ENCODE peak calls at places on chromosomes 7 and 10, in four cellular contexts. C is WTC11, F is K562, I is HepG2. M is an unnamed sample.

GRCh38 chr10:31071232-31071999 is 39.8 kb upstream of the ZNF438 start:
- DNase-seq in C (no peak), F (no peak), I (no peak), M (no peak)

GRCh38 chr10:71075066-71075758 is 137.2 kb upstream of the UNC5B start:
- DNase-seq in C (peak), F (no peak), I (no peak), M (no peak)

GRCh38 chr10:42874713-42875387 is 92.3 kb downstream of the BMS1 start:
- DNase-seq in C (no peak), F (no peak), I (no peak), M (no peak)

GRCh38 chr7:131026297-131027003 is 292.4 kb upstream of the KLF14 start:
- DNase-seq in C (no peak), F (no peak), I (no peak), M (no peak)

GRCh38 chr10:79268100-79268670 is 79.1 kb upstream of the PPIF start:
- DNase-seq in C (no peak), F (no peak), I (no peak), M (no peak)

GRCh38 chr10:109871476-109871875 is 51.8 kb downstream of the XPNPEP1 start:
- DNase-seq in C (no peak), F (no peak), I (no peak), M (no peak)

GRCh38 chr7:142833174-142834027 is 21.5 kb upstream of the EPHB6 start:
- DNase-seq in C (no peak), F (peak), I (no peak), M (no peak)

GRCh38 chr7:32070051-32070405 is 179 bp downstream of the PDE1C start:
- DNase-seq in C (no peak), F (no peak), I (no peak), M (no peak)

GRCh38 chr10:59006511-59007306 is 169.7 kb upstream of the PHYHIPL start:
- DNase-seq in C (no peak), F (no peak), I (peak), M (peak)

GRCh38 chr7:151081170-151082101 is 827 bp upstream of the FASTK start:
- DNase-seq in C (peak), F (peak), I (no peak), M (peak)

GRCh38 chr10:102405108-102405561 is 9.6 kb downstream of the NFKB2 start:
- DNase-seq in C (no peak), F (no peak), I (no peak), M (no peak)

GRCh38 chr7:71615017-71615416 is 483.1 kb downstream of the GALNT17 start:
- DNase-seq in C (no peak), F (no peak), I (no peak), M (no peak)

GRCh38 chr10:19488592-19489280 is 327.5 kb upstream of the PLXDC2 start:
- DNase-seq in C (peak), F (no peak), I (peak), M (no peak)

GRCh38 chr7:5780801-5781496 is 514 bp downstream of the RNF216 start:
- DNase-seq in C (peak), F (no peak), I (no peak), M (peak)

GRCh38 chr10:95333997-95334792 is 43.4 kb upstream of the PDLIM1 start:
- DNase-seq in C (no peak), F (no peak), I (no peak), M (peak)

GRCh38 chr10:83577421-83577820 is 561.9 kb upstream of the GHITM start:
- DNase-seq in C (no peak), F (no peak), I (no peak), M (no peak)

GRCh38 chr7:95594185-95594584 is 2.1 kb downstream of the PDK4 start:
- DNase-seq in C (no peak), F (no peak), I (no peak), M (no peak)

GRCh38 chr7:131538791-131539179 is 17.6 kb downstream of the PODXL start:
- DNase-seq in C (no peak), F (no peak), I (no peak), M (no peak)

GRCh38 chr7:41311301-41311700 is 391.6 kb downstream of the INHBA start:
- DNase-seq in C (no peak), F (no peak), I (no peak), M (no peak)

GRCh38 chr7:100247152-100247757 is 27.5 kb downstream of the PVRIG start:
- DNase-seq in C (peak), F (peak), I (peak), M (peak)

GRCh38 chr7:141660259-141660658 is 41.7 kb downstream of the DENND11 start:
- DNase-seq in C (no peak), F (no peak), I (no peak), M (no peak)

GRCh38 chr7:130614449-130614848 is 54.1 kb downstream of the COPG2 start:
- DNase-seq in C (no peak), F (no peak), I (no peak), M (no peak)

GRCh38 chr7:155764432-155764798 is 47.8 kb downstream of the SHH start:
- DNase-seq in C (no peak), F (no peak), I (no peak), M (no peak)

GRCh38 chr7:14691597-14692203 is 210.9 kb downstream of the DGKB start:
- DNase-seq in C (peak), F (peak), I (peak), M (peak)

GRCh38 chr7:73722785-73723184 is 3.3 kb upstream of the STX1A start:
- DNase-seq in C (no peak), F (no peak), I (no peak), M (no peak)

GRCh38 chr10:129833988-129834387 is 130.1 kb downstream of the EBF3 start:
- DNase-seq in C (no peak), F (no peak), I (no peak), M (no peak)

GRCh38 chr10:91295346-91295745 is 74.9 kb downstream of the PCGF5 start:
- DNase-seq in C (no peak), F (no peak), I (no peak), M (no peak)

GRCh38 chr10:97365761-97366351 is 31.3 kb upstream of the FRAT2 start:
- DNase-seq in C (no peak), F (no peak), I (no peak), M (no peak)

GRCh38 chr7:157011333-157012112 is 1.1 kb upstream of the MNX1 start:
- DNase-seq in C (no peak), F (peak), I (peak), M (no peak)

GRCh38 chr10:43849551-43849950 is 200.9 kb upstream of the ZNF32 start:
- DNase-seq in C (no peak), F (no peak), I (no peak), M (no peak)

GRCh38 chr10:103958996-103959395 is 7.9 kb upstream of the SLK start:
- DNase-seq in C (no peak), F (no peak), I (no peak), M (no peak)

GRCh38 chr7:4645241-4645640 is 36.9 kb upstream of the FOXK1 start:
- DNase-seq in C (no peak), F (no peak), I (no peak), M (no peak)

GRCh38 chr7:81120803-81121202 is 202.0 kb upstream of the SEMA3C start:
- DNase-seq in C (no peak), F (no peak), I (no peak), M (no peak)

GRCh38 chr10:52739380-52740154 is 33.0 kb downstream of the MBL2 start:
- DNase-seq in C (no peak), F (no peak), I (no peak), M (no peak)

GRCh38 chr10:52740155-52740549 is 32.4 kb downstream of the MBL2 start:
- DNase-seq in C (no peak), F (no peak), I (no peak), M (no peak)

GRCh38 chr10:52741851-52742250 is 30.7 kb downstream of the MBL2 start:
- DNase-seq in C (no peak), F (no peak), I (no peak), M (no peak)

GRCh38 chr10:52742723-52743122 is 29.9 kb downstream of the MBL2 start:
- DNase-seq in C (no peak), F (no peak), I (no peak), M (no peak)

DNA sequence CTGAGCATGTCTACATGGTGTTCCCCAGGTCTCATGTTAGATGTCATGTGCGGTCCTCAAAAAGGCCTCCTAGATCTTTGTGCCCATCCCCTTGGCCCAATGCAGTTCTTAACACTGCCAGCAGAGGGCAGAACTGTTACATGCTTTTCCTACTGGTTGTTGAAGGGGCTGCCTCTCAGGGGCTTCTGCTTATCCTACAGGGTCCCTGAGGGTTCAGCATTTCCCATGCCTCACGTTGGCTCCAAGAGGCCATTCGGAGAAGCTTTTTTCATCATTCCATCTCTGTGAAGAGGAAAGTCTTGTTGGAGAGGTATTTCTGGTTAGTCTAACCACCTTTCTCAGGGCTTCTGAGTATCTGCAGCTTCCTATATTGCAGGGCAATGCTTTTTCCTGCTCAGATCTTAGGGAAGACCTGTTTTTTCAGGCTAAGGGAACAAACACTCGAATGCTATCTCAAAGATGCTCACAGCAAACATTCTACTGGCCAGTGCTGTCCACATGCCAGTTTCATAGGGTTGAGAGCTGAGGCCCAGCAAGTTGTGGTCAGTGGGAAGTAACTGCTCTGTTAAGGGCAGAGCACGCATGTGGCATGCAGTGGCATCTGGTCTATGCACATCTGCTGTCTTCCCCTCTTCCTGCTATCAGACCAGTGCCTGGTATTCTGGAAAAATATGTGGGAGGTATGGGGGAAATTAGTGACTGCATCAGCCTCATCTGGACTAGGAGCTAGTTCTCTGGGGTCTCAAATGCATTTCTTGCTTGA is 31.5 kb downstream of the MBL2 start:
- DNase-seq in C (peak), F (peak), I (peak), M (peak)
- TF ChIP-seq NR3C1 in C (no peak), F (no peak), I (no peak), M (no peak)

GRCh38 chr10:68880181-68880580 is 20.9 kb upstream of the DDX50 start:
- DNase-seq in C (no peak), F (no peak), I (no peak), M (no peak)
- TF ChIP-seq NR3C1 in C (no peak), F (no peak), I (no peak), M (no peak)

DNA sequence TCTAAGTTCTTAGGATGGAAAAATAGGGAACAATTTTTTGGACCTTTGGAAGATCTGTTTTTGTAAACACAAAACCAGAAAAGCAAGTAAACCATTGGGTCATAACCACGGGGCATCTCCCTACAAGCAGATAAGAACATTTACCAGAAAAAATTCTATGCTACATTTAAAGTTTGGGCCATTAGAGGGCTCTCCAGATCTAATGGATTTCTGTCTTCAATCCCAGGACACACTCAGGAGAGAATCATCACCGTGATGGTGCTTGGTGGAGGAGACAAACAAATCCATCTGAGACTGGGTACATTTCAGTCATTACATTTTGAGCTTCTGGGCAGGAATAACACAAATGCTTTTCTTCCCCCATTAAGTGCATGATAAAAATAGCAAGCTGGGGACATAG is 178.4 kb upstream of the TARP start:
- DNase-seq in C (no peak), F (peak), I (peak), M (peak)
- TF ChIP-seq NR3C1 in C (no peak), F (no peak), I (no peak), M (no peak)

GRCh38 chr10:73653701-73654100 is 2.1 kb downstream of the SYNPO2L start:
- DNase-seq in C (no peak), F (peak), I (peak), M (peak)
- TF ChIP-seq NR3C1 in C (no peak), F (no peak), I (no peak), M (no peak)

GRCh38 chr7:158249692-158250091 is 337.9 kb downstream of the PTPRN2 start:
- DNase-seq in C (no peak), F (no peak), I (no peak), M (no peak)

GRCh38 chr7:158251061-158251965 is 336.3 kb downstream of the PTPRN2 start:
- DNase-seq in C (peak), F (no peak), I (no peak), M (no peak)

GRCh38 chr7:158252837-158253669 is 334.6 kb downstream of the PTPRN2 start:
- DNase-seq in C (peak), F (no peak), I (no peak), M (no peak)

GRCh38 chr7:158255156-158255555 is 332.5 kb downstream of the PTPRN2 start:
- DNase-seq in C (peak), F (no peak), I (no peak), M (no peak)

DNA sequence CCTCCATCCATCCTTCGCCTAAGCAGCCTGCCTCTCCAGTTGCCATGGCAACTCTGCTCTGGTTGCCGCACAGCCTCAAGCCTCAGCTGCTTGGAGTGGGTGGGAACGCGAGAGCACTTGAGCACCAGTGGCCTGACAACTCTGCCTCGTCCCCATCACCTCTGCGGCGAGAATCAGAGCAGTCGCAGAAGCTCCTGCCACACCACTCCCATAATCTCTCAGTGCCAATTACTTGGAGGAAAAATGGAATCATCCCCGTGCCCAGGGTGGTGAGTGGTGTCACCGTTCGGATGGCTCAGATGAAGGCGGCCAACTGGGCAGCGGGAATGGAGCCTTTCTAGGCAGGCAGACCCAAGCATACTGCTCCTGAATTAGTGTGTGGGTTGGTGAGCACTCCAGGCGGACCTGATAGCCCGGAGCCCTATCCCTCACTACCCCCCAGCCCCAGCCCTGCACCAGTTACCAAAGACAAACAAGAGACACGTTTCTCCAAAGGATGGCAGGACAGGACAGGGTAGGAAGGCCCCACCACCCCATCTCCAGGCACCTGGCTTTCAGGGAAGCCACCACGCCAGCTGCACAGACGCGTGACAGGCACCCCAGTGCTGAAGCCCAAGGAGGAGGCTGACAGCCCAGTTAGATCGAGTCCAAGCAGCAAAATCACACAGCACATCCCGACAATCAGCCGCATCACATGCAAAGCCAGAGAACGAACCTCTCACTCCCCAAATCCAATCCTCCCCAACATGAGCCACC is 335.4 kb downstream of the PTPRN2 start:
- DNase-seq in C (peak), F (no peak), I (no peak), M (no peak)
- TF ChIP-seq NR3C1 in C (no peak), F (no peak), I (no peak), M (no peak)

M was measured in A549.